ENCODE peak calls at places on chromosomes 4 and X, in ten cellular contexts. One of them, this sample, is unnamed.

GRCh38 chr4:185896832-185897475 is 85.0 kb upstream of the SORBS2 start:
- DNase-seq in progenitor cell of endocrine pancreas: no peak
- DNase-seq in H54: no peak
- DNase-seq in COLO829: no peak
- DNase-seq in activated CD8-positive, alpha-beta memory T cell treated with anti-CD3 and anti-CD28 coated beads, Interleukin-2, amount 50 U/mL, for 4 hours: no peak
- DNase-seq in IMR-90: no peak
- DNase-seq in naive thymus-derived CD8-positive, alpha-beta T cell: no peak
- DNase-seq in lung: peak; percentile 35
- DNase-seq in ecto neural progenitor cell: no peak
- DNase-seq in cardiac muscle cell: no peak
- DNase-seq in this sample: no peak

GRCh38 chr4:1821679-1822567 is 28.8 kb downstream of the FGFR3 start:
- DNase-seq in cardiac muscle cell: no peak
- DNase-seq in COLO829: no peak
- DNase-seq in progenitor cell of endocrine pancreas: no peak
- DNase-seq in activated CD8-positive, alpha-beta memory T cell treated with anti-CD3 and anti-CD28 coated beads, Interleukin-2, amount 50 U/mL, for 4 hours: no peak
- DNase-seq in H54: no peak
- DNase-seq in ecto neural progenitor cell: no peak
- DNase-seq in naive thymus-derived CD8-positive, alpha-beta T cell: no peak
- DNase-seq in IMR-90: no peak
- DNase-seq in lung: no peak
- DNase-seq in this sample: no peak

GRCh38 chrX:13250831-13251612 is 68.8 kb downstream of the ATXN3L start:
- DNase-seq in ecto neural progenitor cell: no peak
- DNase-seq in H54: no peak
- DNase-seq in progenitor cell of endocrine pancreas: no peak
- DNase-seq in lung: no peak
- DNase-seq in COLO829: no peak
- DNase-seq in cardiac muscle cell: no peak
- DNase-seq in IMR-90: peak; percentile 94
- DNase-seq in activated CD8-positive, alpha-beta memory T cell treated with anti-CD3 and anti-CD28 coated beads, Interleukin-2, amount 50 U/mL, for 4 hours: no peak
- DNase-seq in naive thymus-derived CD8-positive, alpha-beta T cell: no peak
- DNase-seq in this sample: no peak

GRCh38 chrX:74325130-74326059 is 21.4 kb downstream of the ZCCHC13 start:
- DNase-seq in activated CD8-positive, alpha-beta memory T cell treated with anti-CD3 and anti-CD28 coated beads, Interleukin-2, amount 50 U/mL, for 4 hours: peak; percentile 15
- DNase-seq in IMR-90: no peak
- DNase-seq in lung: no peak
- DNase-seq in ecto neural progenitor cell: peak; percentile 54
- DNase-seq in COLO829: no peak
- DNase-seq in H54: no peak
- DNase-seq in cardiac muscle cell: no peak
- DNase-seq in progenitor cell of endocrine pancreas: no peak
- DNase-seq in naive thymus-derived CD8-positive, alpha-beta T cell: no peak
- DNase-seq in this sample: no peak

GRCh38 chr4:83910693-83911092 is 374.8 kb downstream of the GPAT3 start:
- DNase-seq in naive thymus-derived CD8-positive, alpha-beta T cell: no peak
- DNase-seq in progenitor cell of endocrine pancreas: no peak
- DNase-seq in H54: no peak
- DNase-seq in cardiac muscle cell: no peak
- DNase-seq in activated CD8-positive, alpha-beta memory T cell treated with anti-CD3 and anti-CD28 coated beads, Interleukin-2, amount 50 U/mL, for 4 hours: no peak
- DNase-seq in lung: no peak
- DNase-seq in IMR-90: no peak
- DNase-seq in ecto neural progenitor cell: no peak
- DNase-seq in COLO829: no peak
- DNase-seq in this sample: no peak

GRCh38 chr4:113584407-113585150 is 177.0 kb downstream of the CAMK2D start:
- DNase-seq in activated CD8-positive, alpha-beta memory T cell treated with anti-CD3 and anti-CD28 coated beads, Interleukin-2, amount 50 U/mL, for 4 hours: no peak
- DNase-seq in ecto neural progenitor cell: no peak
- DNase-seq in IMR-90: peak; percentile 83
- DNase-seq in cardiac muscle cell: peak; percentile 74
- DNase-seq in progenitor cell of endocrine pancreas: no peak
- DNase-seq in lung: no peak
- DNase-seq in COLO829: no peak
- DNase-seq in naive thymus-derived CD8-positive, alpha-beta T cell: no peak
- DNase-seq in H54: no peak
- DNase-seq in this sample: peak; percentile 25

GRCh38 chr4:31023109-31023508 is 302.9 kb downstream of the PCDH7 start:
- DNase-seq in naive thymus-derived CD8-positive, alpha-beta T cell: no peak
- DNase-seq in COLO829: no peak
- DNase-seq in ecto neural progenitor cell: no peak
- DNase-seq in lung: no peak
- DNase-seq in activated CD8-positive, alpha-beta memory T cell treated with anti-CD3 and anti-CD28 coated beads, Interleukin-2, amount 50 U/mL, for 4 hours: no peak
- DNase-seq in H54: no peak
- DNase-seq in cardiac muscle cell: no peak
- DNase-seq in progenitor cell of endocrine pancreas: no peak
- DNase-seq in IMR-90: no peak
- DNase-seq in this sample: no peak

GRCh38 chrX:107566603-107567262 is 61.6 kb upstream of the PRPS1 start:
- DNase-seq in activated CD8-positive, alpha-beta memory T cell treated with anti-CD3 and anti-CD28 coated beads, Interleukin-2, amount 50 U/mL, for 4 hours: no peak
- DNase-seq in cardiac muscle cell: no peak
- DNase-seq in progenitor cell of endocrine pancreas: no peak
- DNase-seq in ecto neural progenitor cell: no peak
- DNase-seq in IMR-90: peak; percentile 34
- DNase-seq in H54: no peak
- DNase-seq in COLO829: no peak
- DNase-seq in lung: no peak
- DNase-seq in naive thymus-derived CD8-positive, alpha-beta T cell: no peak
- DNase-seq in this sample: no peak

GRCh38 chr4:3030551-3031356 is 43.6 kb downstream of the HTT-AS start:
- DNase-seq in H54: no peak
- DNase-seq in lung: no peak
- DNase-seq in progenitor cell of endocrine pancreas: no peak
- DNase-seq in COLO829: no peak
- DNase-seq in IMR-90: no peak
- DNase-seq in naive thymus-derived CD8-positive, alpha-beta T cell: no peak
- DNase-seq in ecto neural progenitor cell: no peak
- DNase-seq in cardiac muscle cell: no peak
- DNase-seq in activated CD8-positive, alpha-beta memory T cell treated with anti-CD3 and anti-CD28 coated beads, Interleukin-2, amount 50 U/mL, for 4 hours: no peak
- DNase-seq in this sample: no peak

GRCh38 chr4:156771171-156771837 is 200.3 kb downstream of the PDGFC start:
- DNase-seq in lung: peak; percentile 61
- DNase-seq in COLO829: peak; percentile 77
- DNase-seq in activated CD8-positive, alpha-beta memory T cell treated with anti-CD3 and anti-CD28 coated beads, Interleukin-2, amount 50 U/mL, for 4 hours: no peak
- DNase-seq in IMR-90: peak; percentile 69
- DNase-seq in progenitor cell of endocrine pancreas: no peak
- DNase-seq in ecto neural progenitor cell: no peak
- DNase-seq in naive thymus-derived CD8-positive, alpha-beta T cell: no peak
- DNase-seq in cardiac muscle cell: no peak
- DNase-seq in H54: no peak
- DNase-seq in this sample: peak; percentile 48

GRCh38 chr4:56435001-56435747 is at the start of gene PPAT:
- DNase-seq in lung: peak; percentile 98
- DNase-seq in progenitor cell of endocrine pancreas: peak; percentile 98
- DNase-seq in IMR-90: peak; percentile 95
- DNase-seq in activated CD8-positive, alpha-beta memory T cell treated with anti-CD3 and anti-CD28 coated beads, Interleukin-2, amount 50 U/mL, for 4 hours: peak; percentile 99
- DNase-seq in COLO829: peak; percentile 99
- DNase-seq in cardiac muscle cell: peak; percentile 99
- DNase-seq in naive thymus-derived CD8-positive, alpha-beta T cell: peak; percentile 99
- DNase-seq in ecto neural progenitor cell: peak; percentile 99
- DNase-seq in H54: peak; percentile 77
- DNase-seq in this sample: peak; percentile 79

GRCh38 chr4:82648356-82648755 is 86.6 kb upstream of the TMEM150C start:
- DNase-seq in progenitor cell of endocrine pancreas: no peak
- DNase-seq in H54: no peak
- DNase-seq in COLO829: peak; percentile 53
- DNase-seq in activated CD8-positive, alpha-beta memory T cell treated with anti-CD3 and anti-CD28 coated beads, Interleukin-2, amount 50 U/mL, for 4 hours: no peak
- DNase-seq in lung: no peak
- DNase-seq in cardiac muscle cell: no peak
- DNase-seq in IMR-90: peak; percentile 37
- DNase-seq in naive thymus-derived CD8-positive, alpha-beta T cell: no peak
- DNase-seq in ecto neural progenitor cell: no peak
- DNase-seq in this sample: no peak

This sample was measured in A549.